ENCODE peak calls at places on chromosomes 12 and 14, in seven cellular contexts. L, O, N, Z, T, E and U are unnamed samples.

GRCh38 chr12:94561943-94562411 is 88.4 kb downstream of the TMCC3 start:
- DNase-seq in L (no peak), O (peak), N (no peak), Z (no peak), T (peak), E (no peak), U (no peak)

GRCh38 chr12:47591795-47592194 is 114.0 kb downstream of the RPAP3 start:
- DNase-seq in L (no peak), O (no peak), N (no peak), Z (no peak), T (no peak), E (no peak), U (no peak)

GRCh38 chr12:8912910-8913309 is 1.4 kb upstream of the PHC1 start:
- DNase-seq in L (peak), O (peak), N (no peak), Z (peak), T (no peak), E (no peak), U (no peak)

GRCh38 chr14:68819260-68819691 is 26.4 kb upstream of the ZFP36L1 start:
- DNase-seq in L (no peak), O (peak), N (peak), Z (peak), T (peak), E (no peak), U (no peak)

GRCh38 chr12:44158746-44159145 is 322.9 kb downstream of the TMEM117 start:
- DNase-seq in L (no peak), O (no peak), N (no peak), Z (no peak), T (no peak), E (no peak), U (no peak)

GRCh38 chr14:71165121-71165574 is 257.9 kb downstream of the PCNX1 start:
- DNase-seq in L (no peak), O (no peak), N (peak), Z (no peak), T (no peak), E (no peak), U (no peak)

GRCh38 chr12:104520242-104520900 is 63.6 kb downstream of the CHST11 start:
- DNase-seq in L (no peak), O (no peak), N (peak), Z (no peak), T (no peak), E (no peak), U (no peak)

GRCh38 chr14:76774471-76775158 is 13.3 kb downstream of the VASH1 start:
- DNase-seq in L (no peak), O (peak), N (no peak), Z (no peak), T (no peak), E (no peak), U (peak)

GRCh38 chr14:72000907-72001306 is 68.7 kb downstream of the RGS6 start:
- DNase-seq in L (no peak), O (no peak), N (no peak), Z (no peak), T (peak), E (no peak), U (no peak)

GRCh38 chr12:12819752-12820311 is 6.7 kb downstream of the DDX47 start:
- DNase-seq in L (no peak), O (no peak), N (peak), Z (peak), T (no peak), E (no peak), U (no peak)

GRCh38 chr14:30580616-30581282 is 21.8 kb downstream of the G2E3 start:
- DNase-seq in L (no peak), O (no peak), N (no peak), Z (no peak), T (no peak), E (no peak), U (no peak)

GRCh38 chr14:36553650-36554260 is 28.7 kb downstream of the NKX2-8 start:
- DNase-seq in L (no peak), O (no peak), N (peak), Z (peak), T (no peak), E (no peak), U (no peak)

GRCh38 chr12:3310271-3311026 is 180.6 kb upstream of the PRMT8 start:
- DNase-seq in L (no peak), O (no peak), N (no peak), Z (no peak), T (no peak), E (no peak), U (no peak)

GRCh38 chr12:78651755-78652154 is 212.8 kb upstream of the SYT1 start:
- DNase-seq in L (no peak), O (no peak), N (no peak), Z (no peak), T (no peak), E (no peak), U (no peak)

GRCh38 chr14:74018029-74018703 is 922 bp downstream of the ENTPD5 start:
- DNase-seq in L (no peak), O (no peak), N (peak), Z (peak), T (no peak), E (no peak), U (no peak)

GRCh38 chr12:109737111-109737510 is 23.5 kb downstream of the FAM222A start:
- DNase-seq in L (no peak), O (no peak), N (no peak), Z (no peak), T (no peak), E (no peak), U (peak)

GRCh38 chr14:38143170-38143569 is 64.5 kb upstream of the SSTR1 start:
- DNase-seq in L (no peak), O (no peak), N (no peak), Z (peak), T (no peak), E (no peak), U (no peak)

GRCh38 chr12:121600702-121601336 is 20.0 kb upstream of the KDM2B start:
- DNase-seq in L (no peak), O (no peak), N (no peak), Z (no peak), T (no peak), E (no peak), U (no peak)

GRCh38 chr14:72576258-72576657 is 317.6 kb downstream of the DPF3 start:
- DNase-seq in L (no peak), O (no peak), N (peak), Z (peak), T (no peak), E (no peak), U (no peak)

GRCh38 chr14:72790887-72791566 is 102.9 kb downstream of the DPF3 start:
- DNase-seq in L (no peak), O (no peak), N (no peak), Z (no peak), T (peak), E (no peak), U (no peak)

GRCh38 chr12:120361506-120362208 is 7.3 kb downstream of the MSI1 start:
- DNase-seq in L (peak), O (no peak), N (peak), Z (peak), T (peak), E (no peak), U (no peak)

GRCh38 chr12:92078167-92079053 is 67.2 kb downstream of the BTG1 start:
- DNase-seq in L (no peak), O (no peak), N (peak), Z (peak), T (no peak), E (peak), U (no peak)

GRCh38 chr12:52351196-52352059 is 15.9 kb downstream of the KRT85 start:
- DNase-seq in L (no peak), O (peak), N (no peak), Z (no peak), T (peak), E (no peak), U (no peak)

GRCh38 chr12:30794591-30795409 is 40.0 kb upstream of the CAPRIN2 start:
- DNase-seq in L (no peak), O (no peak), N (peak), Z (peak), T (no peak), E (no peak), U (no peak)

GRCh38 chr12:50579757-50580267 is 75.0 kb downstream of the DIP2B start:
- DNase-seq in L (no peak), O (no peak), N (no peak), Z (peak), T (no peak), E (no peak), U (no peak)

GRCh38 chr12:2298556-2299195 is 245.9 kb downstream of the CACNA1C start:
- DNase-seq in L (no peak), O (no peak), N (no peak), Z (no peak), T (no peak), E (no peak), U (no peak)

DNA sequence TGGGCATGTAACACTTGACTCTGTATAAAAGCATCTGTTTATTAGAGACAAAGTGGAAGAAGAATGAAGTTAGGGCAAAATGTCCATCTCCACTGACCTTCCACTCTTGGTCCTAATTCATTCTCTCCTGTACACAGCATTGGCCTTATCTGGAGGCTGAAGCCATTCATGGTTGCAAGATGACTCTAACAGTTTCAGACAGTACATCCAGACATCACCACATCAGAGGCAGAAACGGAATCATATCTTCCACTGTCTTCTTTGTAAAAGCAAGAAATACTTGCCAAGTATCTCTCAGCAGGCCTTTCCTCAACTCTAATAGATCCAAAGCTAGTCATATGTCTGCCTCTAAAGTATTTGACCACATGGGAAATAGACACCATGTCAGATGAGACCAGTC is 41.1 kb downstream of the PTHLH start:
- DNase-seq in L (no peak), O (no peak), N (no peak), Z (no peak), T (no peak), E (no peak), U (no peak)
- TF ChIP-seq CTCF in L (no peak), O (no peak), N (no peak), Z (no peak), T (no peak), E (no peak), U (no peak)

DNA sequence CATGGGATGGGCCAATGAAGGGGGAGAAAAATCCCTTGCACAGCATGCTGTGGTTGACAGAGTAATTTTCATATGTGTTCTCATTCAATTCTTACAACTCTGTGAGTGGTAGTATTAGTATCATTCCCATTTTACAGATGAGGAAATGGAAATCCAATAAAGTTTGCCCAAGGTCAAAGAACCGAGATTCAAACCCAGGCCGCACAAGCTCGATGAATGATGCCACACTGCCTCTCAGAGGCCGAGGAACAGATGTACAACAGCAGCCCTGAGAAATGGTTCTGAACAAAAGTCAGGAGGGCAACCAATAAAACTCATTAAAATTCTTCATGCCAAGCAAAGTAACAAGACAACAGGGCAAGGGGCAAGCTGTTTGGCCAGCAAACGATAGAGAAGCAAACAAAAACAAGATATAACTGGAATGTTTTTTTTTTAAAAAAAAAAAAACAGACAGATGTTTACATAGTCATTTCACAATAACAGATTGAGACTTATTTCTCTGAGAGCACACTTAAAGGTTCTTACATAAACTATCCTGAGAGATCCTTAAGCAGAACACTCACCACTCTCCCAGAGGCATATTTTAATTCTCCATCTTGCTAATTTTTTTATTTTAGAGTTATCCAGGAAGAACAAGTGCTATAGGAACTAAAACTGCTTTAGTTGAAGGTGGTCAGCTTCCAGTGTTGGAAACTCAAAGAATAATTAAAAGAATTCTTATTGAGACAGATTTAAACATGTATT is 85.8 kb downstream of the EXOC5 start:
- DNase-seq in L (peak), O (no peak), N (peak), Z (peak), T (no peak), E (no peak), U (no peak)
- TF ChIP-seq CTCF in L (no peak), O (no peak), N (peak), Z (peak), T (no peak), E (no peak), U (peak)

GRCh38 chr12:18552829-18553228 is 185.0 kb downstream of the PLCZ1 start:
- DNase-seq in L (no peak), O (no peak), N (no peak), Z (no peak), T (no peak), E (no peak), U (no peak)

GRCh38 chr12:18551703-18552102 is 186.1 kb downstream of the PLCZ1 start:
- DNase-seq in L (no peak), O (no peak), N (peak), Z (no peak), T (no peak), E (no peak), U (no peak)

GRCh38 chr12:18546399-18546798 is 191.4 kb downstream of the PLCZ1 start:
- DNase-seq in L (no peak), O (no peak), N (peak), Z (peak), T (no peak), E (no peak), U (no peak)

GRCh38 chr12:18549598-18549997 is 188.2 kb downstream of the PLCZ1 start:
- DNase-seq in L (peak), O (no peak), N (no peak), Z (no peak), T (no peak), E (no peak), U (no peak)
- TF ChIP-seq CTCF in L (peak), O (no peak), N (no peak), Z (peak), T (no peak), E (no peak), U (peak)

DNA sequence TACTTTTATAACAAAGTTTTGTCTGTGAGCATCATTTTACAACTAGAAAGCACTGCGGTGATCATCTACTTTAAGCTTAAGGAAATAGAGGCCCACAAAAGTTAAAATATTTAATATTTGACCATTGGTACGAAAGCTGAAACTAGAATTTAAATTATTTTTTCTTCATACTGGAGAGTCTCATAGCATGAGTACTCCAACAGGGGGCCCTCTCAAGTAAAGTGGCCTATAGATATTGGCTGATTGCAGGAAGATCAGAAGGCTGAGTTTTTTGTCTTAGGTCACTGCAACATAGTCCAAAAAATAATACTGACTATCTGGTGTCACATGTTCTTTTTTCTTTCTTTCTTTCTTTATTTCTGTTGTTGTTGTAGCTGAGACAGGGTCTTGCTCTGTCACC is 75.3 kb upstream of the ZDHHC17 start:
- DNase-seq in L (no peak), O (no peak), N (no peak), Z (peak), T (no peak), E (no peak), U (no peak)
- TF ChIP-seq CTCF in L (peak), O (no peak), N (peak), Z (peak), T (peak), E (no peak), U (peak)

GRCh38 chr12:45816652-45817051 is 87.1 kb downstream of the ARID2 start:
- DNase-seq in L (no peak), O (no peak), N (no peak), Z (no peak), T (no peak), E (no peak), U (no peak)
- TF ChIP-seq CTCF in L (peak), O (no peak), N (no peak), Z (no peak), T (no peak), E (no peak), U (no peak)

DNA sequence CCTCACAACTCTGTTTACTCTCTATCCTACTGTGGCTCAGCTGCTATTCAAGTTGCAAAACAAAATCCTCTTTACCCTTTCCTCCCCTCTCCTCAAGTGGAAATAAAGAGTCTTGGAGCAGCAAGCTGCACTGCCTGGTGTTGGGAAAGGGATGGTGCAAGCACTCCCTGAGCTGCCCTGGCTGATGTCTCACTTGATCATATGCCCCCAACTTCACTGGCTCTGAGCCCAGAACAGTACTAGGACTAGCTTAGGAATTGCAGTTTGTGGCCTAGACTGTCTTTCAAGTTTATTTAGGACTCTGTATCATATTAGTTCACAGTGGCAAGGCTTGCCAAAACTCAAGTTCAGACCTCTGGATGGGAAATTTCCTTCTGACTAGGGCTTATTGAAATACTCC is 1683.8 kb upstream of the SEL1L start:
- DNase-seq in L (no peak), O (no peak), N (peak), Z (peak), T (no peak), E (peak), U (no peak)
- TF ChIP-seq CTCF in L (no peak), O (no peak), N (no peak), Z (no peak), T (no peak), E (no peak), U (peak)

GRCh38 chr14:103696027-103696402 is 19.2 kb downstream of the XRCC3 start:
- DNase-seq in L (no peak), O (no peak), N (no peak), Z (no peak), T (no peak), E (peak), U (peak)
- TF ChIP-seq CTCF in L (no peak), O (no peak), N (no peak), Z (no peak), T (no peak), E (no peak), U (no peak)